ENCODE peak calls at places on chromosomes 1 and 21, in nine cellular contexts. One of them, this sample, is unnamed.

GRCh38 chr1:161206411-161207140 is 4.4 kb downstream of the NDUFS2 start:
- DNase-seq in cardiac fibroblast: peak; percentile 87
- DNase-seq in gastrocnemius medialis: no peak
- DNase-seq in A549: no peak
- DNase-seq in neural progenitor cell: no peak
- DNase-seq in lower lobe of right lung: no peak
- DNase-seq in Panc1: no peak
- DNase-seq in AG10803: no peak
- DNase-seq in cardiac muscle cell: peak; percentile 76
- DNase-seq in this sample: no peak

GRCh38 chr1:24567792-24568388 is 12.0 kb downstream of the NCMAP start:
- DNase-seq in A549: peak; percentile 36
- DNase-seq in AG10803: peak; percentile 11
- DNase-seq in gastrocnemius medialis: no peak
- DNase-seq in cardiac fibroblast: no peak
- DNase-seq in cardiac muscle cell: no peak
- DNase-seq in Panc1: no peak
- DNase-seq in lower lobe of right lung: peak; percentile 86
- DNase-seq in neural progenitor cell: peak; percentile 26
- DNase-seq in this sample: no peak

GRCh38 chr1:41783189-41783639 is 135.5 kb downstream of the HIVEP3 start:
- DNase-seq in Panc1: peak; percentile 87
- DNase-seq in neural progenitor cell: no peak
- DNase-seq in AG10803: peak; percentile 86
- DNase-seq in cardiac fibroblast: peak; percentile 61
- DNase-seq in A549: peak; percentile 36
- DNase-seq in gastrocnemius medialis: peak; percentile 73
- DNase-seq in cardiac muscle cell: peak; percentile 54
- DNase-seq in lower lobe of right lung: no peak
- DNase-seq in this sample: no peak

GRCh38 chr1:30248373-30248772 is 475.0 kb downstream of the MATN1 start:
- DNase-seq in A549: no peak
- DNase-seq in cardiac muscle cell: no peak
- DNase-seq in Panc1: no peak
- DNase-seq in lower lobe of right lung: no peak
- DNase-seq in gastrocnemius medialis: no peak
- DNase-seq in neural progenitor cell: no peak
- DNase-seq in cardiac fibroblast: no peak
- DNase-seq in AG10803: no peak
- DNase-seq in this sample: no peak

GRCh38 chr21:34576043-34576466 is 38.9 kb downstream of the RCAN1 start:
- DNase-seq in cardiac fibroblast: peak; percentile 15
- DNase-seq in lower lobe of right lung: no peak
- DNase-seq in gastrocnemius medialis: no peak
- DNase-seq in AG10803: peak; percentile 43
- DNase-seq in neural progenitor cell: no peak
- DNase-seq in cardiac muscle cell: peak; percentile 13
- DNase-seq in A549: no peak
- DNase-seq in Panc1: no peak
- DNase-seq in this sample: no peak

GRCh38 chr1:212285685-212286436 is 651 bp downstream of the PPP2R5A start:
- DNase-seq in A549: peak; percentile 41
- DNase-seq in Panc1: no peak
- DNase-seq in cardiac fibroblast: peak; percentile 58
- DNase-seq in AG10803: peak; percentile 51
- DNase-seq in gastrocnemius medialis: peak; percentile 18
- DNase-seq in neural progenitor cell: peak; percentile 78
- DNase-seq in lower lobe of right lung: peak; percentile 87
- DNase-seq in cardiac muscle cell: peak; percentile 63
- DNase-seq in this sample: no peak

GRCh38 chr1:24127134-24127800 is 15.3 kb upstream of the MYOM3 start:
- DNase-seq in gastrocnemius medialis: no peak
- DNase-seq in cardiac muscle cell: no peak
- DNase-seq in Panc1: no peak
- DNase-seq in AG10803: no peak
- DNase-seq in cardiac fibroblast: no peak
- DNase-seq in A549: no peak
- DNase-seq in neural progenitor cell: no peak
- DNase-seq in lower lobe of right lung: no peak
- DNase-seq in this sample: no peak

GRCh38 chr1:53639996-53640695 is 98.8 kb downstream of the GLIS1 start:
- DNase-seq in cardiac fibroblast: no peak
- DNase-seq in Panc1: no peak
- DNase-seq in A549: no peak
- DNase-seq in neural progenitor cell: no peak
- DNase-seq in AG10803: no peak
- DNase-seq in gastrocnemius medialis: no peak
- DNase-seq in cardiac muscle cell: no peak
- DNase-seq in lower lobe of right lung: peak; percentile 16
- DNase-seq in this sample: no peak

GRCh38 chr1:145897969-145898368 is 11.9 kb downstream of the ITGA10 start:
- DNase-seq in lower lobe of right lung: no peak
- DNase-seq in gastrocnemius medialis: no peak
- DNase-seq in neural progenitor cell: no peak
- DNase-seq in cardiac fibroblast: no peak
- DNase-seq in AG10803: no peak
- DNase-seq in cardiac muscle cell: no peak
- DNase-seq in Panc1: no peak
- DNase-seq in A549: no peak
- DNase-seq in this sample: no peak

GRCh38 chr1:145906954-145907755 is 2.7 kb downstream of the ITGA10 start:
- DNase-seq in cardiac muscle cell: peak; percentile 38
- DNase-seq in Panc1: no peak
- DNase-seq in AG10803: peak; percentile 9
- DNase-seq in cardiac fibroblast: peak; percentile 59
- DNase-seq in gastrocnemius medialis: no peak
- DNase-seq in lower lobe of right lung: no peak
- DNase-seq in neural progenitor cell: no peak
- DNase-seq in A549: no peak
- DNase-seq in this sample: no peak

GRCh38 chr1:145895471-145895870 is 9.8 kb upstream of the ANKRD35 start:
- DNase-seq in cardiac muscle cell: no peak
- DNase-seq in Panc1: no peak
- DNase-seq in lower lobe of right lung: no peak
- DNase-seq in A549: no peak
- DNase-seq in gastrocnemius medialis: no peak
- DNase-seq in cardiac fibroblast: no peak
- DNase-seq in neural progenitor cell: no peak
- DNase-seq in AG10803: no peak
- DNase-seq in this sample: no peak

GRCh38 chr1:145898756-145899155 is 11.1 kb downstream of the ITGA10 start:
- DNase-seq in A549: no peak
- DNase-seq in lower lobe of right lung: no peak
- DNase-seq in AG10803: no peak
- DNase-seq in cardiac fibroblast: no peak
- DNase-seq in neural progenitor cell: no peak
- DNase-seq in cardiac muscle cell: no peak
- DNase-seq in gastrocnemius medialis: no peak
- DNase-seq in Panc1: no peak
- DNase-seq in this sample: no peak

GRCh38 chr1:145901312-145902021 is 8.4 kb downstream of the ITGA10 start:
- DNase-seq in lower lobe of right lung: no peak
- DNase-seq in cardiac fibroblast: no peak
- DNase-seq in neural progenitor cell: peak; percentile 11
- DNase-seq in gastrocnemius medialis: no peak
- DNase-seq in cardiac muscle cell: no peak
- DNase-seq in Panc1: no peak
- DNase-seq in A549: no peak
- DNase-seq in AG10803: no peak
- DNase-seq in this sample: no peak
- TF ChIP-seq CTCF in lower lobe of right lung: no peak
- TF ChIP-seq CTCF in cardiac fibroblast: no peak
- TF ChIP-seq CTCF in neural progenitor cell: peak; percentile 11
- TF ChIP-seq CTCF in gastrocnemius medialis: no peak
- TF ChIP-seq CTCF in cardiac muscle cell: no peak
- TF ChIP-seq CTCF in Panc1: no peak
- TF ChIP-seq CTCF in A549: no peak
- TF ChIP-seq CTCF in AG10803: peak; percentile 1
- TF ChIP-seq CTCF in this sample: peak; percentile 25

GRCh38 chr1:45503462-45504360 is 3.6 kb downstream of the MMACHC start:
- DNase-seq in gastrocnemius medialis: no peak
- DNase-seq in cardiac fibroblast: no peak
- DNase-seq in A549: no peak
- DNase-seq in cardiac muscle cell: no peak
- DNase-seq in lower lobe of right lung: no peak
- DNase-seq in neural progenitor cell: no peak
- DNase-seq in AG10803: no peak
- DNase-seq in Panc1: no peak
- DNase-seq in this sample: no peak

GRCh38 chr1:45507195-45507594 is 7.1 kb downstream of the MMACHC start:
- DNase-seq in lower lobe of right lung: no peak
- DNase-seq in cardiac fibroblast: no peak
- DNase-seq in A549: no peak
- DNase-seq in cardiac muscle cell: no peak
- DNase-seq in AG10803: no peak
- DNase-seq in neural progenitor cell: no peak
- DNase-seq in Panc1: no peak
- DNase-seq in gastrocnemius medialis: no peak
- DNase-seq in this sample: no peak

GRCh38 chr1:45499415-45499769 is 481 bp downstream of the CCDC163 start:
- DNase-seq in A549: no peak
- DNase-seq in cardiac muscle cell: no peak
- DNase-seq in cardiac fibroblast: no peak
- DNase-seq in Panc1: no peak
- DNase-seq in gastrocnemius medialis: no peak
- DNase-seq in neural progenitor cell: no peak
- DNase-seq in AG10803: no peak
- DNase-seq in lower lobe of right lung: no peak
- DNase-seq in this sample: no peak

GRCh38 chr1:45498279-45498678 is 1.6 kb downstream of the CCDC163 start:
- DNase-seq in neural progenitor cell: no peak
- DNase-seq in cardiac muscle cell: no peak
- DNase-seq in Panc1: no peak
- DNase-seq in cardiac fibroblast: no peak
- DNase-seq in AG10803: no peak
- DNase-seq in A549: no peak
- DNase-seq in gastrocnemius medialis: no peak
- DNase-seq in lower lobe of right lung: no peak
- DNase-seq in this sample: no peak

DNA sequence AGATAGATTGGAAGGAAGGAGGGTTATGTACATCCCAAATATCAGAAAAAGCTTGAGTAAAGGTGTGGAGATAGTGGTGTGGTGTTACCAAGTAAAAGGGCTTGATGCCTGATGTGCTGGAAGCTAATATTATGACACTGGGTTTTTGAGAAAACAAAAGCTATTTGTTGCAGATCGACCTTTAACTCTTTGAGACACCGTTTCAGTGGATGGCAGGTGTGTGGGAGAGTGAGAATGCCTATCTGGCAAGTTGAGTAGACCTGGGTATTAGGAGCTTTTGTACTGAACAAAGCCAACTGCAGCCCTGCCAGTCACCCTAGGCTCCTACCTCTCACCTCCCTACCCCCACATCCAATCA is 1.4 kb downstream of the MMACHC start:
- DNase-seq in Panc1: no peak
- DNase-seq in A549: no peak
- DNase-seq in AG10803: no peak
- DNase-seq in neural progenitor cell: no peak
- DNase-seq in lower lobe of right lung: no peak
- DNase-seq in cardiac fibroblast: no peak
- DNase-seq in cardiac muscle cell: no peak
- DNase-seq in gastrocnemius medialis: no peak
- DNase-seq in this sample: no peak
- H3K4me3 ChIP-seq in Panc1: peak overlapping the region; percentile 59
- H3K4me3 ChIP-seq in A549: no peak overlapping the region
- H3K4me3 ChIP-seq in AG10803: no peak overlapping the region
- H3K4me3 ChIP-seq in neural progenitor cell: peak overlapping the region; percentile 60
- H3K4me3 ChIP-seq in lower lobe of right lung: no peak overlapping the region
- H3K4me3 ChIP-seq in cardiac fibroblast: no peak overlapping the region
- H3K4me3 ChIP-seq in cardiac muscle cell: no peak overlapping the region
- H3K4me3 ChIP-seq in gastrocnemius medialis: no peak overlapping the region
- H3K4me3 ChIP-seq in this sample: no peak overlapping the region

DNA sequence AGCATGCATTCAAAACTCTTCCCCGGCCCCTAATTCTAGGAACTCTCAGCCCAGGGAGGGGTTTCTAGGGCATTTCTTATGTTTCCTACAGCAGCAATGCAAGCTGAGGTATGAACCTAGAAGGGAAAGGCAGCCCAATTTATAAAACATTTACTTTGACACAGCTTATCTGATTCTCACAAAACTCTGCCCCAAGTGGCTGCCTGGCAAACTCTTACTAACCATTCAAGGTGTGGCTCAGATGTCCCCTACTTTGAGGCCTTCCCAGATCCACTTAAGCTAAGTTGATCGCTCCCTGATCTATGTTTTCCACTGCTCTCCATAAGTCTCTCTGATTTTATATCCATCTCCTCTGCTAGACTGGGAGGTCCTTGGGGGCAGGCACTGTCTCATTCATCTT is 35.4 kb downstream of the AK2 start:
- DNase-seq in gastrocnemius medialis: no peak
- DNase-seq in A549: no peak
- DNase-seq in lower lobe of right lung: no peak
- DNase-seq in neural progenitor cell: peak; percentile 26
- DNase-seq in AG10803: no peak
- DNase-seq in cardiac muscle cell: no peak
- DNase-seq in Panc1: no peak
- DNase-seq in cardiac fibroblast: no peak
- DNase-seq in this sample: no peak
- TF ChIP-seq CTCF in gastrocnemius medialis: no peak
- TF ChIP-seq CTCF in A549: no peak
- TF ChIP-seq CTCF in lower lobe of right lung: no peak
- TF ChIP-seq CTCF in neural progenitor cell: peak; percentile 38
- TF ChIP-seq CTCF in AG10803: peak; percentile 11
- TF ChIP-seq CTCF in cardiac muscle cell: peak; percentile 12
- TF ChIP-seq CTCF in Panc1: no peak
- TF ChIP-seq CTCF in cardiac fibroblast: peak; percentile 8
- TF ChIP-seq CTCF in this sample: peak; percentile 42

GRCh38 chr1:18948048-18948912 is 8.2 kb downstream of the IFFO2 start:
- DNase-seq in lower lobe of right lung: peak; percentile 55
- DNase-seq in cardiac fibroblast: peak; percentile 52
- DNase-seq in neural progenitor cell: no peak
- DNase-seq in cardiac muscle cell: peak; percentile 36
- DNase-seq in A549: no peak
- DNase-seq in Panc1: no peak
- DNase-seq in AG10803: peak; percentile 79
- DNase-seq in gastrocnemius medialis: no peak
- DNase-seq in this sample: no peak

GRCh38 chr1:18948913-18949688 is 7.4 kb downstream of the IFFO2 start:
- DNase-seq in Panc1: no peak
- DNase-seq in A549: no peak
- DNase-seq in AG10803: peak; percentile 85
- DNase-seq in gastrocnemius medialis: no peak
- DNase-seq in lower lobe of right lung: peak; percentile 51
- DNase-seq in cardiac muscle cell: peak; percentile 82
- DNase-seq in cardiac fibroblast: peak; percentile 83
- DNase-seq in neural progenitor cell: peak; percentile 37
- DNase-seq in this sample: no peak

GRCh38 chr1:18950415-18951026 is 6.0 kb downstream of the IFFO2 start:
- DNase-seq in Panc1: no peak
- DNase-seq in gastrocnemius medialis: no peak
- DNase-seq in cardiac muscle cell: no peak
- DNase-seq in neural progenitor cell: no peak
- DNase-seq in A549: no peak
- DNase-seq in cardiac fibroblast: peak; percentile 24
- DNase-seq in lower lobe of right lung: peak; percentile 74
- DNase-seq in AG10803: no peak
- DNase-seq in this sample: no peak

GRCh38 chr1:18951416-18951815 is 5.1 kb downstream of the IFFO2 start:
- DNase-seq in lower lobe of right lung: peak; percentile 76
- DNase-seq in Panc1: no peak
- DNase-seq in gastrocnemius medialis: no peak
- DNase-seq in AG10803: no peak
- DNase-seq in A549: no peak
- DNase-seq in cardiac muscle cell: no peak
- DNase-seq in cardiac fibroblast: no peak
- DNase-seq in neural progenitor cell: no peak
- DNase-seq in this sample: no peak

GRCh38 chr1:18949689-18950414 is 6.6 kb downstream of the IFFO2 start:
- DNase-seq in neural progenitor cell: peak; percentile 77
- DNase-seq in AG10803: peak; percentile 79
- DNase-seq in cardiac muscle cell: peak; percentile 68
- DNase-seq in A549: no peak
- DNase-seq in lower lobe of right lung: peak; percentile 53
- DNase-seq in gastrocnemius medialis: no peak
- DNase-seq in Panc1: no peak
- DNase-seq in cardiac fibroblast: peak; percentile 65
- DNase-seq in this sample: no peak
- H3K4me3 ChIP-seq in neural progenitor cell: no peak overlapping the region
- H3K4me3 ChIP-seq in AG10803: peak overlapping the region; percentile 56
- H3K4me3 ChIP-seq in cardiac muscle cell: no peak overlapping the region
- H3K4me3 ChIP-seq in A549: peak overlapping the region; percentile 32
- H3K4me3 ChIP-seq in lower lobe of right lung: peak overlapping the region; percentile 52
- H3K4me3 ChIP-seq in gastrocnemius medialis: peak overlapping the region; percentile 44
- H3K4me3 ChIP-seq in Panc1: peak overlapping the region; percentile 71
- H3K4me3 ChIP-seq in cardiac fibroblast: no peak overlapping the region
- H3K4me3 ChIP-seq in this sample: no peak overlapping the region

This sample was measured in retinal pigment epithelial cell.